ENCODE peak calls at places on chromosome 19, in four cellular contexts. Q is endothelial cell of umbilical vein, O is epithelial cell of proximal tubule, T is colonic mucosa. K is an unnamed sample.
A peak's percentile ranks its signal among the peaks of the same experiment; 100 is the strongest.

GRCh38 chr19:781800-782194 is 15.5 kb upstream of the PTBP1 start:
- DNase-seq in T (no peak), O (no peak), Q (no peak), K (no peak)

GRCh38 chr19:18658366-18658855 is 21.6 kb downstream of the KLHL26 start:
- DNase-seq in T (no peak), Q (no peak), O (no peak), K (no peak)

GRCh38 chr19:35882074-35882832 is 13.9 kb downstream of the APLP1 start:
- DNase-seq in O (peak; percentile 40), T (peak; percentile 62), Q (peak; percentile 77), K (peak; percentile 53)

GRCh38 chr19:3683405-3683865 is 16.8 kb downstream of the PIP5K1C start:
- DNase-seq in Q (peak; percentile 92), T (no peak), O (no peak), K (no peak)

GRCh38 chr19:23403581-23404324 is 8.5 kb upstream of the ZNF91 start:
- DNase-seq in T (peak; percentile 93), O (no peak), Q (no peak), K (peak; percentile 88)

GRCh38 chr19:42178791-42179500 is 38.5 kb downstream of the DEDD2 start:
- DNase-seq in T (no peak), O (no peak), Q (no peak), K (no peak)

GRCh38 chr19:53553159-53553558 is 15.2 kb downstream of the ZNF331 start:
- DNase-seq in Q (no peak), T (no peak), O (no peak), K (no peak)

GRCh38 chr19:40594657-40595077 is 6.5 kb upstream of the LTBP4 start:
- DNase-seq in Q (no peak), T (no peak), O (no peak), K (no peak)

GRCh38 chr19:51166846-51167490 is 24.9 kb downstream of the SIGLEC7 start:
- DNase-seq in Q (no peak), T (peak; percentile 31), O (no peak), K (no peak)

GRCh38 chr19:4140237-4140711 is 13.2 kb upstream of the CREB3L3 start:
- DNase-seq in T (peak; percentile 68), Q (peak; percentile 51), O (no peak), K (peak; percentile 21)

GRCh38 chr19:16203256-16204004 is 5.7 kb downstream of the AP1M1 start:
- DNase-seq in T (no peak), Q (no peak), O (no peak), K (no peak)